ENCODE peak calls at places on chromosomes 12 and 14, in seven cellular contexts. Q is EL, G is nephron progenitor cell, Z is putamen, O is stomach, U is T-helper 1 cell, X is fibroblast of gingiva. A is an unnamed sample.

GRCh38 chr12:95212576-95212975 is 4.7 kb downstream of the FGD6 start:
- DNase-seq in U (no peak), X (no peak), G (no peak), Q (peak), O (no peak), Z (no peak), A (no peak)

GRCh38 chr14:55892906-55893305 is 225.3 kb upstream of the PELI2 start:
- DNase-seq in Q (no peak), Z (no peak), X (no peak), U (no peak), O (no peak), G (no peak), A (no peak)

GRCh38 chr12:90410962-90411361 is 544.0 kb downstream of the CCER1 start:
- DNase-seq in U (no peak), G (no peak), Q (no peak), O (no peak), X (no peak), Z (no peak), A (no peak)

GRCh38 chr12:110581951-110582285 is 1.2 kb downstream of the PPTC7 start:
- DNase-seq in Q (no peak), O (no peak), X (no peak), U (no peak), Z (no peak), G (no peak), A (no peak)

GRCh38 chr12:109461846-109462766 is 15.0 kb downstream of the KCTD10 start:
- DNase-seq in X (peak), G (peak), O (peak), Q (peak), Z (no peak), U (no peak), A (peak)

GRCh38 chr12:80404629-80405028 is 39.4 kb upstream of the PTPRQ start:
- DNase-seq in Q (no peak), Z (no peak), G (no peak), X (no peak), O (no peak), U (no peak), A (no peak)

GRCh38 chr14:57323703-57324102 is 54.9 kb downstream of the AP5M1 start:
- DNase-seq in U (no peak), O (no peak), Q (no peak), Z (no peak), X (no peak), G (no peak), A (no peak)

GRCh38 chr12:132322206-132323132 is 6.9 kb downstream of the GALNT9 start:
- DNase-seq in O (no peak), G (no peak), X (no peak), Q (no peak), U (no peak), Z (no peak), A (no peak)

GRCh38 chr14:90857866-90858265 is 41.6 kb upstream of the TTC7B start:
- DNase-seq in Q (no peak), Z (no peak), X (no peak), O (no peak), G (no peak), U (no peak), A (no peak)

GRCh38 chr12:80320121-80320678 is 123.8 kb upstream of the PTPRQ start:
- DNase-seq in U (no peak), X (peak), G (no peak), Q (no peak), O (no peak), Z (no peak), A (no peak)

GRCh38 chr14:64508215-64508776 is 3.7 kb downstream of the ZBTB1 start:
- DNase-seq in U (no peak), Q (no peak), G (no peak), X (no peak), O (no peak), Z (no peak), A (no peak)

GRCh38 chr12:96587691-96588090 is 98.3 kb downstream of the CFAP54 start:
- DNase-seq in U (no peak), O (no peak), X (no peak), Q (peak), Z (no peak), G (no peak), A (no peak)

GRCh38 chr14:94473666-94474410 is 2.2 kb downstream of the SERPINA9 start:
- DNase-seq in U (no peak), X (no peak), Q (no peak), G (no peak), O (no peak), Z (no peak), A (no peak)

GRCh38 chr14:52827426-52827825 is 36.0 kb upstream of the GNPNAT1 start:
- DNase-seq in O (no peak), X (no peak), Z (no peak), G (no peak), Q (no peak), U (no peak), A (no peak)

GRCh38 chr12:113184098-113184899 is 979 bp downstream of the DDX54 start:
- DNase-seq in G (no peak), X (no peak), Q (no peak), O (no peak), U (no peak), Z (no peak), A (no peak)

GRCh38 chr12:14949631-14950030 is 11.3 kb upstream of the ERP27 start:
- DNase-seq in G (no peak), X (no peak), U (no peak), O (no peak), Q (no peak), Z (no peak), A (no peak)

GRCh38 chr12:6452908-6453630 is 1.2 kb downstream of the TAPBPL start:
- DNase-seq in X (no peak), Q (no peak), U (no peak), O (peak), G (no peak), Z (no peak), A (no peak)

GRCh38 chr14:83342590-83342989 is 1808.9 kb upstream of the SEL1L start:
- DNase-seq in G (no peak), Q (no peak), Z (no peak), O (no peak), U (no peak), X (peak), A (no peak)

GRCh38 chr12:531951-532585 is 72.3 kb downstream of the B4GALNT3 start:
- DNase-seq in G (no peak), X (no peak), Z (no peak), O (no peak), Q (peak), U (no peak), A (no peak)

GRCh38 chr12:83016226-83016835 is 329.6 kb downstream of the TMTC2 start:
- DNase-seq in G (no peak), X (peak), O (peak), Z (no peak), U (no peak), Q (peak), A (no peak)

GRCh38 chr12:14910090-14910915 is 24.6 kb upstream of the MGP start:
- DNase-seq in G (no peak), X (no peak), Q (no peak), Z (no peak), O (no peak), U (no peak), A (no peak)

GRCh38 chr12:104250366-104251125 is 35.0 kb downstream of the TXNRD1 start:
- DNase-seq in O (no peak), Z (no peak), G (no peak), U (no peak), X (no peak), Q (no peak), A (no peak)

GRCh38 chr14:75636100-75636692 is 24.5 kb downstream of the ERG28 start:
- DNase-seq in Q (peak), G (no peak), Z (no peak), O (no peak), X (peak), U (no peak), A (no peak)

GRCh38 chr12:109902866-109903265 is 2.8 kb downstream of the TCHP start:
- DNase-seq in Z (no peak), X (no peak), G (peak), Q (no peak), O (no peak), U (no peak), A (no peak)